ENCODE peak calls at places on chromosomes 4 and X, in eight cellular contexts. N, D, P, F, B, T, M and K are unnamed samples.
A peak's percentile ranks its signal among the peaks of the same experiment; 100 is the strongest.

GRCh38 chr4:1411436-1412375 is 5.5 kb upstream of the NKX1-1 start:
- DNase-seq in N (no peak), D (no peak), P (no peak), F (no peak), B (no peak), T (peak; percentile 59), M (no peak), K (no peak)

GRCh38 chrX:45126158-45126557 is 74.5 kb downstream of the DIPK2B start:
- DNase-seq in N (no peak), D (no peak), P (no peak), F (no peak), B (no peak), T (no peak), M (no peak), K (no peak)

GRCh38 chrX:53438174-53438831 is 4.1 kb upstream of the HSD17B10 start:
- DNase-seq in N (no peak), D (no peak), P (no peak), F (no peak), B (no peak), T (no peak), M (no peak), K (no peak)

GRCh38 chr4:167435786-167436185 is 201.5 kb upstream of the SPOCK3 start:
- DNase-seq in N (no peak), D (no peak), P (no peak), F (no peak), B (no peak), T (no peak), M (no peak), K (no peak)

GRCh38 chr4:39455486-39455885 is 3.2 kb downstream of the RPL9 start:
- DNase-seq in N (no peak), D (no peak), P (no peak), F (no peak), B (no peak), T (no peak), M (no peak), K (no peak)

GRCh38 chrX:17495052-17495451 is 120.1 kb downstream of the NHS start:
- DNase-seq in N (no peak), D (no peak), P (no peak), F (no peak), B (no peak), T (no peak), M (no peak), K (no peak)

GRCh38 chr4:75099321-75099720 is 166.4 kb downstream of the PARM1 start:
- DNase-seq in N (no peak), D (no peak), P (no peak), F (no peak), B (no peak), T (no peak), M (no peak), K (no peak)

GRCh38 chrX:663841-664240 is 33.2 kb downstream of the SHOX start:
- DNase-seq in N (no peak), D (no peak), P (no peak), F (no peak), B (no peak), T (peak; percentile 53), M (no peak), K (no peak)

GRCh38 chr4:18689308-18689915 is 667.9 kb upstream of the LCORL start:
- DNase-seq in N (peak; percentile 1), D (no peak), P (peak; percentile 46), F (peak; percentile 82), B (peak; percentile 34), T (no peak), M (no peak), K (peak; percentile 78)

GRCh38 chr4:81130569-81130968 is 84.5 kb downstream of the PRKG2 start:
- DNase-seq in N (no peak), D (no peak), P (no peak), F (no peak), B (no peak), T (no peak), M (no peak), K (no peak)

GRCh38 chrX:71565634-71566033 is 12.6 kb upstream of the GCNA start:
- DNase-seq in N (no peak), D (no peak), P (no peak), F (peak; percentile 13), B (no peak), T (no peak), M (no peak), K (no peak)

GRCh38 chr4:164876680-164877324 is at the start of gene APELA:
- DNase-seq in N (no peak), D (no peak), P (no peak), F (no peak), B (no peak), T (no peak), M (no peak), K (no peak)

GRCh38 chr4:11842620-11843263 is 414.0 kb upstream of the HS3ST1 start:
- DNase-seq in N (no peak), D (no peak), P (no peak), F (no peak), B (no peak), T (no peak), M (no peak), K (no peak)

GRCh38 chr4:72209600-72209999 is 177.8 kb downstream of the NPFFR2 start:
- DNase-seq in N (no peak), D (no peak), P (no peak), F (no peak), B (no peak), T (no peak), M (no peak), K (no peak)

GRCh38 chr4:100062921-100063320 is 112.8 kb upstream of the H2AZ1 start:
- DNase-seq in N (no peak), D (no peak), P (no peak), F (peak; percentile 7), B (no peak), T (no peak), M (no peak), K (peak; percentile 33)

GRCh38 chr4:138522366-138522765 is 280.2 kb upstream of the SLC7A11 start:
- DNase-seq in N (no peak), D (no peak), P (no peak), F (peak; percentile 51), B (no peak), T (no peak), M (no peak), K (peak; percentile 6)

GRCh38 chrX:99271641-99272040 is 1138.4 kb downstream of the PCDH19 start:
- DNase-seq in N (no peak), D (no peak), P (no peak), F (no peak), B (no peak), T (no peak), M (no peak), K (no peak)

GRCh38 chr4:113756005-113756410 is 5.5 kb downstream of the CAMK2D start:
- DNase-seq in N (no peak), D (no peak), P (no peak), F (peak; percentile 89), B (no peak), T (no peak), M (no peak), K (peak; percentile 76)

GRCh38 chr4:102843273-102843672 is 15.9 kb upstream of the UBE2D3 start:
- DNase-seq in N (no peak), D (peak; percentile 61), P (no peak), F (no peak), B (no peak), T (no peak), M (no peak), K (no peak)

GRCh38 chr4:1825326-1825725 is 30.6 kb downstream of the LETM1 start:
- DNase-seq in N (no peak), D (no peak), P (no peak), F (no peak), B (no peak), T (no peak), M (no peak), K (no peak)

GRCh38 chrX:136608295-136608933 is 39.5 kb upstream of the CD40LG start:
- DNase-seq in N (peak; percentile 36), D (no peak), P (no peak), F (peak; percentile 29), B (no peak), T (no peak), M (no peak), K (peak; percentile 2)

GRCh38 chr4:62898115-62898514 is 1511.1 kb downstream of the TECRL start:
- DNase-seq in N (no peak), D (no peak), P (no peak), F (no peak), B (no peak), T (no peak), M (no peak), K (no peak)

GRCh38 chr4:11704136-11704535 is 275.4 kb upstream of the HS3ST1 start:
- DNase-seq in N (no peak), D (peak; percentile 41), P (no peak), F (no peak), B (no peak), T (no peak), M (no peak), K (no peak)

GRCh38 chr4:138450546-138450945 is 208.4 kb upstream of the SLC7A11 start:
- DNase-seq in N (no peak), D (no peak), P (no peak), F (no peak), B (no peak), T (no peak), M (no peak), K (no peak)

GRCh38 chr4:14767142-14767541 is 235.1 kb upstream of the CPEB2 start:
- DNase-seq in N (no peak), D (no peak), P (no peak), F (no peak), B (no peak), T (no peak), M (no peak), K (no peak)